ENCODE peak calls at places on chromosomes 6 and 20, in six cellular contexts. One of them, this sample, is unnamed.

GRCh38 chr6:124977067-124977908 is 15.1 kb downstream of the RNF217 start:
- DNase-seq in SK-N-SH: no peak
- DNase-seq in GM12878: no peak
- DNase-seq in H1: no peak
- DNase-seq in K562: no peak
- DNase-seq in HepG2: no peak
- DNase-seq in this sample: no peak

GRCh38 chr20:25310921-25311728 is 63.2 kb downstream of the PYGB start:
- DNase-seq in SK-N-SH: no peak
- DNase-seq in GM12878: no peak
- DNase-seq in HepG2: peak; percentile 55
- DNase-seq in K562: no peak
- DNase-seq in H1: no peak
- DNase-seq in this sample: no peak

GRCh38 chr20:11352041-11352440 is 565.7 kb upstream of the BTBD3 start:
- DNase-seq in SK-N-SH: no peak
- DNase-seq in K562: no peak
- DNase-seq in GM12878: no peak
- DNase-seq in H1: no peak
- DNase-seq in HepG2: no peak
- DNase-seq in this sample: no peak

GRCh38 chr6:143279385-143279784 is 171.1 kb downstream of the ADAT2 start:
- DNase-seq in GM12878: no peak
- DNase-seq in H1: no peak
- DNase-seq in K562: peak; percentile 39
- DNase-seq in HepG2: peak; percentile 34
- DNase-seq in SK-N-SH: peak; percentile 27
- DNase-seq in this sample: no peak

GRCh38 chr6:105510746-105511145 is 107.9 kb upstream of the PREP start:
- DNase-seq in SK-N-SH: no peak
- DNase-seq in GM12878: no peak
- DNase-seq in HepG2: no peak
- DNase-seq in H1: no peak
- DNase-seq in K562: no peak
- DNase-seq in this sample: no peak

GRCh38 chr20:4951299-4951698 is 50.0 kb downstream of the SLC23A2 start:
- DNase-seq in SK-N-SH: no peak
- DNase-seq in K562: no peak
- DNase-seq in H1: no peak
- DNase-seq in GM12878: no peak
- DNase-seq in HepG2: no peak
- DNase-seq in this sample: no peak

GRCh38 chr6:158630944-158631616 is 13.5 kb downstream of the DYNLT1 start:
- DNase-seq in K562: no peak
- DNase-seq in HepG2: no peak
- DNase-seq in SK-N-SH: no peak
- DNase-seq in GM12878: no peak
- DNase-seq in H1: no peak
- DNase-seq in this sample: no peak

GRCh38 chr6:40349092-40349491 is 238.1 kb downstream of the LRFN2 start:
- DNase-seq in HepG2: no peak
- DNase-seq in SK-N-SH: no peak
- DNase-seq in H1: no peak
- DNase-seq in GM12878: no peak
- DNase-seq in K562: no peak
- DNase-seq in this sample: no peak

GRCh38 chr20:44721785-44722054 is 6.6 kb downstream of the CCN5 start:
- DNase-seq in H1: no peak
- DNase-seq in SK-N-SH: no peak
- DNase-seq in GM12878: no peak
- DNase-seq in K562: no peak
- DNase-seq in HepG2: no peak
- DNase-seq in this sample: no peak

GRCh38 chr6:147759088-147759487 is 250.6 kb downstream of the SAMD5 start:
- DNase-seq in H1: no peak
- DNase-seq in HepG2: no peak
- DNase-seq in K562: no peak
- DNase-seq in GM12878: no peak
- DNase-seq in SK-N-SH: no peak
- DNase-seq in this sample: no peak

GRCh38 chr6:11007715-11008608 is 36.1 kb downstream of the ELOVL2 start:
- DNase-seq in H1: no peak
- DNase-seq in HepG2: peak; percentile 71
- DNase-seq in K562: no peak
- DNase-seq in GM12878: no peak
- DNase-seq in SK-N-SH: no peak
- DNase-seq in this sample: no peak

GRCh38 chr6:106512958-106513480 is 116.3 kb downstream of the RTN4IP1 start:
- DNase-seq in K562: no peak
- DNase-seq in GM12878: no peak
- DNase-seq in SK-N-SH: no peak
- DNase-seq in H1: no peak
- DNase-seq in HepG2: no peak
- DNase-seq in this sample: no peak

GRCh38 chr6:109477725-109478124 is 5.3 kb downstream of the ZBTB24 start:
- DNase-seq in GM12878: no peak
- DNase-seq in K562: no peak
- DNase-seq in HepG2: peak; percentile 40
- DNase-seq in H1: no peak
- DNase-seq in SK-N-SH: no peak
- DNase-seq in this sample: no peak

GRCh38 chr20:62156592-62157386 is 13.2 kb downstream of the SS18L1 start:
- DNase-seq in H1: peak; percentile 89
- DNase-seq in HepG2: peak; percentile 78
- DNase-seq in SK-N-SH: peak; percentile 96
- DNase-seq in GM12878: no peak
- DNase-seq in K562: peak; percentile 75
- DNase-seq in this sample: peak; percentile 71

GRCh38 chr20:43520074-43520473 is 12.6 kb downstream of the L3MBTL1 start:
- DNase-seq in HepG2: no peak
- DNase-seq in SK-N-SH: no peak
- DNase-seq in H1: no peak
- DNase-seq in K562: no peak
- DNase-seq in GM12878: no peak
- DNase-seq in this sample: no peak
- TF ChIP-seq JUND in HepG2: no peak
- TF ChIP-seq JUND in SK-N-SH: no peak
- TF ChIP-seq JUND in H1: no peak
- TF ChIP-seq JUND in K562: no peak
- TF ChIP-seq JUND in GM12878: no peak
- TF ChIP-seq JUND in this sample: no peak

GRCh38 chr6:47258724-47259347 is 50.9 kb downstream of the TNFRSF21 start:
- DNase-seq in H1: no peak
- DNase-seq in GM12878: no peak
- DNase-seq in SK-N-SH: peak; percentile 10
- DNase-seq in K562: no peak
- DNase-seq in HepG2: no peak
- DNase-seq in this sample: no peak
- TF ChIP-seq JUND in H1: no peak
- TF ChIP-seq JUND in GM12878: no peak
- TF ChIP-seq JUND in SK-N-SH: no peak
- TF ChIP-seq JUND in K562: no peak
- TF ChIP-seq JUND in HepG2: no peak
- TF ChIP-seq JUND in this sample: no peak

GRCh38 chr6:35034411-35035171 is 106.5 kb downstream of the TCP11 start:
- DNase-seq in SK-N-SH: no peak
- DNase-seq in GM12878: no peak
- DNase-seq in H1: no peak
- DNase-seq in K562: no peak
- DNase-seq in HepG2: no peak
- DNase-seq in this sample: no peak
- TF ChIP-seq JUND in SK-N-SH: no peak
- TF ChIP-seq JUND in GM12878: no peak
- TF ChIP-seq JUND in H1: no peak
- TF ChIP-seq JUND in K562: no peak
- TF ChIP-seq JUND in HepG2: no peak
- TF ChIP-seq JUND in this sample: no peak

GRCh38 chr20:46088409-46089075 is 1.2 kb downstream of the NCOA5 start:
- DNase-seq in H1: no peak
- DNase-seq in HepG2: peak; percentile 63
- DNase-seq in K562: no peak
- DNase-seq in SK-N-SH: no peak
- DNase-seq in GM12878: no peak
- DNase-seq in this sample: peak; percentile 38

GRCh38 chr20:46083531-46084061 is 6.2 kb downstream of the NCOA5 start:
- DNase-seq in GM12878: no peak
- DNase-seq in SK-N-SH: no peak
- DNase-seq in K562: no peak
- DNase-seq in HepG2: no peak
- DNase-seq in H1: no peak
- DNase-seq in this sample: no peak

GRCh38 chr20:46087161-46087560 is 2.6 kb downstream of the NCOA5 start:
- DNase-seq in GM12878: no peak
- DNase-seq in H1: no peak
- DNase-seq in K562: no peak
- DNase-seq in HepG2: peak; percentile 21
- DNase-seq in SK-N-SH: no peak
- DNase-seq in this sample: peak; percentile 26

GRCh38 chr20:46083101-46083500 is 6.7 kb downstream of the NCOA5 start:
- DNase-seq in SK-N-SH: no peak
- DNase-seq in GM12878: no peak
- DNase-seq in K562: no peak
- DNase-seq in H1: no peak
- DNase-seq in HepG2: no peak
- DNase-seq in this sample: no peak

GRCh38 chr20:46084805-46085792 is 4.7 kb downstream of the NCOA5 start:
- DNase-seq in SK-N-SH: no peak
- DNase-seq in GM12878: no peak
- DNase-seq in H1: no peak
- DNase-seq in K562: no peak
- DNase-seq in HepG2: peak; percentile 73
- DNase-seq in this sample: peak; percentile 21
- TF ChIP-seq JUND in SK-N-SH: no peak
- TF ChIP-seq JUND in GM12878: no peak
- TF ChIP-seq JUND in H1: no peak
- TF ChIP-seq JUND in K562: peak; percentile 85
- TF ChIP-seq JUND in HepG2: peak; percentile 76
- TF ChIP-seq JUND in this sample: no peak

GRCh38 chr6:162705736-162706135 is 21.8 kb downstream of the PRKN start:
- DNase-seq in K562: no peak
- DNase-seq in H1: no peak
- DNase-seq in GM12878: no peak
- DNase-seq in SK-N-SH: no peak
- DNase-seq in HepG2: no peak
- DNase-seq in this sample: no peak

GRCh38 chr6:162709431-162709830 is 18.1 kb downstream of the PRKN start:
- DNase-seq in K562: no peak
- DNase-seq in HepG2: no peak
- DNase-seq in SK-N-SH: no peak
- DNase-seq in H1: no peak
- DNase-seq in GM12878: no peak
- DNase-seq in this sample: no peak

GRCh38 chr6:162708971-162709370 is 18.6 kb downstream of the PRKN start:
- DNase-seq in K562: no peak
- DNase-seq in H1: no peak
- DNase-seq in HepG2: no peak
- DNase-seq in GM12878: no peak
- DNase-seq in SK-N-SH: no peak
- DNase-seq in this sample: no peak

GRCh38 chr6:162704001-162704400 is 23.6 kb downstream of the PRKN start:
- DNase-seq in K562: no peak
- DNase-seq in HepG2: no peak
- DNase-seq in GM12878: no peak
- DNase-seq in H1: no peak
- DNase-seq in SK-N-SH: no peak
- DNase-seq in this sample: no peak

GRCh38 chr6:162706236-162706635 is 21.3 kb downstream of the PRKN start:
- DNase-seq in HepG2: no peak
- DNase-seq in H1: no peak
- DNase-seq in GM12878: no peak
- DNase-seq in SK-N-SH: peak; percentile 50
- DNase-seq in K562: no peak
- DNase-seq in this sample: no peak
- TF ChIP-seq JUND in HepG2: no peak
- TF ChIP-seq JUND in H1: no peak
- TF ChIP-seq JUND in GM12878: no peak
- TF ChIP-seq JUND in SK-N-SH: no peak
- TF ChIP-seq JUND in K562: no peak
- TF ChIP-seq JUND in this sample: no peak

This sample was measured in T47D.